ENCODE peak calls at places on chromosome 9, in ten cellular contexts. Z is uterus, C is cardiac muscle cell, A is gastrocnemius medialis, X is SK-N-SH, P is transverse colon, L is osteoblast, R is astrocyte, F is body of pancreas, M is pancreas. G is an unnamed sample. For H3K36me3, the result is how much of the 10 kb centered on the place peaks cover.

GRCh38 chr9:70488793-70489105 is 74.3 kb upstream of the KLF9 start:
- DNase-seq in R (no peak), C (no peak), P (no peak), X (no peak), L (no peak), Z (peak), A (peak), M (no peak), F (no peak), G (no peak)

GRCh38 chr9:79663878-79664277 is 92.1 kb downstream of the TLE4 start:
- DNase-seq in C (no peak), R (no peak), X (peak), F (no peak), P (no peak), A (no peak), M (no peak), Z (no peak), L (no peak), G (no peak)

GRCh38 chr9:38200431-38200830 is 131.4 kb upstream of the SHB start:
- DNase-seq in C (no peak), P (no peak), X (no peak), M (no peak), A (no peak), F (no peak), L (no peak), Z (no peak), R (no peak), G (no peak)

GRCh38 chr9:110975278-110975677 is 63.0 kb downstream of the LPAR1 start:
- DNase-seq in X (no peak), P (no peak), L (no peak), M (no peak), C (no peak), Z (no peak), F (no peak), A (no peak), R (no peak), G (no peak)

GRCh38 chr9:120109242-120109641 is 470.7 kb downstream of the CDK5RAP2 start:
- DNase-seq in Z (no peak), R (no peak), L (no peak), C (peak), F (no peak), A (no peak), M (no peak), X (peak), P (no peak), G (no peak)

GRCh38 chr9:86246752-86247161 is 12.7 kb downstream of the C9orf153 start:
- DNase-seq in C (no peak), P (no peak), X (no peak), L (no peak), F (peak), Z (peak), R (no peak), A (peak), M (no peak), G (no peak)

GRCh38 chr9:27828908-27829307 is 255.6 kb upstream of the C9orf72 start:
- DNase-seq in F (no peak), A (no peak), M (no peak), X (no peak), P (no peak), Z (no peak), R (no peak), L (no peak), C (no peak), G (no peak)

GRCh38 chr9:34559616-34560546 is 29.6 kb downstream of the CNTFR start:
- DNase-seq in Z (no peak), X (peak), A (peak), L (peak), P (peak), C (no peak), F (peak), M (no peak), R (peak), G (no peak)

GRCh38 chr9:19922476-19923118 is 133.8 kb upstream of the SLC24A2 start:
- DNase-seq in Z (peak), C (peak), L (peak), F (no peak), P (no peak), X (peak), A (no peak), M (no peak), R (peak), G (no peak)

GRCh38 chr9:134782921-134783698 is 97.5 kb upstream of the FCN2 start:
- DNase-seq in A (no peak), P (peak), C (no peak), R (no peak), L (no peak), F (no peak), X (no peak), Z (no peak), M (no peak), G (no peak)

GRCh38 chr9:85262333-85262732 is 479.4 kb downstream of the AGTPBP1 start:
- DNase-seq in F (no peak), L (no peak), M (no peak), P (no peak), C (no peak), Z (no peak), A (no peak), R (peak), X (peak), G (no peak)

GRCh38 chr9:306907-307306 is 92.2 kb downstream of the DOCK8 start:
- DNase-seq in R (no peak), Z (no peak), L (no peak), A (no peak), P (peak), C (no peak), X (no peak), F (peak), M (no peak), G (peak)

GRCh38 chr9:124502711-124503702 is 4.2 kb downstream of the NR5A1 start:
- DNase-seq in Z (no peak), F (no peak), P (no peak), C (no peak), M (no peak), R (no peak), A (no peak), L (peak), X (peak), G (no peak)

GRCh38 chr9:82474235-82474634 is 485.7 kb downstream of the SPATA31D1 start:
- DNase-seq in Z (no peak), C (no peak), L (no peak), M (no peak), R (no peak), F (no peak), A (no peak), X (no peak), P (no peak), G (no peak)

GRCh38 chr9:115765060-115765459 is 388.5 kb upstream of the PAPPA start:
- DNase-seq in L (no peak), R (no peak), M (no peak), P (no peak), Z (no peak), C (no peak), X (no peak), F (no peak), A (no peak), G (no peak)

GRCh38 chr9:13278368-13279246 is 885 bp downstream of the MPDZ start:
- DNase-seq in L (peak), F (peak), C (peak), M (peak), X (peak), R (peak), P (peak), A (peak), Z (peak), G (no peak)

GRCh38 chr9:82020341-82020740 is 31.8 kb downstream of the SPATA31D1 start:
- DNase-seq in P (no peak), R (no peak), F (no peak), C (no peak), Z (no peak), L (no peak), X (no peak), A (no peak), M (no peak), G (no peak)

GRCh38 chr9:72041775-72042194 is 18.6 kb downstream of the C9orf57 start:
- DNase-seq in X (no peak), F (peak), C (peak), L (no peak), Z (peak), M (peak), R (peak), P (no peak), A (peak), G (no peak)

GRCh38 chr9:16901589-16901988 is 31.1 kb upstream of the BNC2 start:
- DNase-seq in Z (no peak), P (no peak), X (no peak), R (peak), F (no peak), C (no peak), A (no peak), M (no peak), L (no peak), G (no peak)

GRCh38 chr9:86027767-86028166 is 71.6 kb downstream of the GOLM1 start:
- DNase-seq in L (no peak), M (no peak), R (no peak), Z (no peak), A (no peak), F (no peak), X (no peak), P (no peak), C (no peak), G (no peak)

GRCh38 chr9:113349434-113350337 is at the start of gene BSPRY:
- DNase-seq in R (no peak), L (peak), A (no peak), C (peak), M (peak), P (peak), Z (no peak), X (peak), F (peak), G (no peak)

GRCh38 chr9:37953204-37953774 is 49.4 kb upstream of the SLC25A51 start:
- DNase-seq in M (no peak), L (no peak), A (no peak), X (no peak), R (no peak), Z (no peak), C (no peak), P (no peak), F (no peak), G (no peak)

GRCh38 chr9:97237311-97237786 is 70.1 kb upstream of the CCDC180 start:
- DNase-seq in Z (no peak), M (no peak), P (no peak), X (no peak), F (no peak), L (no peak), A (no peak), R (no peak), C (no peak), G (no peak)

GRCh38 chr9:120510816-120511215 is 69.2 kb downstream of the CDK5RAP2 start:
- DNase-seq in F (no peak), Z (no peak), R (no peak), X (no peak), P (no peak), C (no peak), M (no peak), A (no peak), L (no peak), G (no peak)

GRCh38 chr9:89468271-89468960 is 29.5 kb downstream of the SEMA4D start:
- DNase-seq in X (no peak), R (no peak), M (no peak), Z (no peak), L (no peak), P (no peak), C (no peak), A (no peak), F (no peak), G (no peak)

GRCh38 chr9:113359385-113359784 is 10.0 kb downstream of the BSPRY start:
- DNase-seq in F (peak), R (no peak), M (peak), X (no peak), C (no peak), L (no peak), Z (no peak), P (no peak), A (no peak), G (no peak)

GRCh38 chr9:6877671-6878161 is 119.9 kb downstream of the KDM4C start:
- DNase-seq in L (peak), M (no peak), P (no peak), Z (no peak), C (no peak), A (no peak), F (no peak), R (peak), X (no peak), G (no peak)

GRCh38 chr9:127884427-127884911 is 7.0 kb upstream of the AK1 start:
- DNase-seq in M (peak), F (peak), R (no peak), X (peak), Z (peak), A (no peak), C (peak), P (no peak), L (peak), G (no peak)

GRCh38 chr9:16726023-16726422 is 144.4 kb downstream of the BNC2 start:
- DNase-seq in L (no peak), A (no peak), M (no peak), Z (no peak), F (no peak), R (peak), X (peak), C (no peak), P (no peak), G (no peak)

GRCh38 chr9:5688109-5688508 is 59.2 kb downstream of the RIC1 start:
- DNase-seq in C (peak), L (no peak), P (no peak), A (no peak), X (no peak), Z (no peak), M (no peak), R (peak), F (no peak), G (no peak)

GRCh38 chr9:91245432-91246313 is 116.0 kb downstream of the AUH start:
- DNase-seq in R (peak), M (no peak), X (no peak), L (no peak), Z (no peak), P (no peak), F (no peak), A (no peak), C (no peak), G (no peak)

GRCh38 chr9:29349050-29349449 is 1775.8 kb upstream of the C9orf72 start:
- DNase-seq in X (no peak), P (no peak), F (no peak), Z (no peak), A (no peak), M (no peak), R (peak), C (no peak), L (peak), G (no peak)

DNA sequence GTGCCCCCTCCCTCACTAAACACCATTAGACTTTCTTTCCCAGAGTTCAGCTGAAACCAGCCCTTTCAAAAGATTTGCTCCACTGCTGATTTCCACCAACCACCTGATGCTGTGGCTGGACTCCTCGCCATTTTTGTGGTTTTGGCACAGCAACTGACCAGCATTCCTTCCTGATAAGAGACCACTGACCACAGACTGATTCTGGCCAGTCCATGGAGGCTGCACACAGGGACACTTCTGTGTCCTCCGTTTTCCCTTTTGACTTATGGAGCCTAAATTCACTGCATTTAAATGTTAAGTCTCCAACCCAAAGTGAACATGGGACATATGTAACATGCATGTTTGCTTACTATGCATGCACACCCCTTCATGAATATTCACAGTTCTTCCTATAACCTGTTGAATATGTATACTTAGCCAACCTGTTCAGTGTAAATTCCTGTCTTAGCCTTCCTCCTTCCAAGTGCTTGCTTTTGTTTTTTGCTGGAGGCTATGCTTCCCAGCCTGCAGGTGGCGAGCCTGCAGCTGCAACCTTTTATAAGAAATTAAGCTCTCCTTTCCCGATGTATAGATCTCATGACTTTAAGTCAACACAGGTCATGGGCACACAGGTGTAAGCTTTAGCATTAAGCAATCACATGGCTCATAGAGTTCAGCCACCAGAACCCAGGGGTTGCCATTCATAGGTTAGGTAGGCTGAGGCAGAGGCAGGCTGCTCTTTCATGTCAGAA is 78.7 kb downstream of the ACTL7B start:
- DNase-seq in A (no peak), M (no peak), R (peak), X (no peak), P (no peak), Z (no peak), L (no peak), C (no peak), F (no peak), G (no peak)
- TF ChIP-seq CTCF in A (no peak), M (no peak), R (peak), X (peak), P (no peak), Z (no peak), L (peak), C (peak), F (no peak), G (no peak)

DNA sequence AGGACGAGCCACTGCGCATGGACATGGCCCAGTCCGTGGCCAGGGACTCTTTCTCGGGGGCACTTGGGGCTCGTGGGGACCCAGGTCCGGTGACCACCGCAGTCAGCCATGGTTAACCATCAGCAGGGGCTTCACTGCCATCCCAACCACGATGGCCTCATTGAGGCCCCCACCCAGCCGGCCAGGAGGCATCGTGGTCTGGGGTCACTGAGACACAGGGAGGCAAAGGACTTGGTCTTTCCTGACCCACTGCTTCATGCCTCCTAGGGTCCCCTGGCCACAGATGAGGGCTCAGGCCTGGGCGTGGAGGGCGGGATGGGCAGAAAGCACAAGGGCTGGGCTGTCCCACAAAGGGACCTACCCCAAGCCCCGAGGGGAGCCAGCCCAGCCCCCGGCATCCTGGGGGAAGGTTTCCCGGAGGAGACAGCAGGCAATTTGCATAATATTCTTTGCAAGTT is 6.6 kb downstream of the NACC2 start:
- DNase-seq in M (peak), P (no peak), F (no peak), Z (no peak), X (peak), R (no peak), L (peak), A (no peak), C (no peak), G (no peak)
- H3K4me3 ChIP-seq in M (no peak), P (no peak), F (no peak), Z (no peak), X (no peak), R (no peak), L (no peak), A (peak), C (no peak), G (no peak)

DNA sequence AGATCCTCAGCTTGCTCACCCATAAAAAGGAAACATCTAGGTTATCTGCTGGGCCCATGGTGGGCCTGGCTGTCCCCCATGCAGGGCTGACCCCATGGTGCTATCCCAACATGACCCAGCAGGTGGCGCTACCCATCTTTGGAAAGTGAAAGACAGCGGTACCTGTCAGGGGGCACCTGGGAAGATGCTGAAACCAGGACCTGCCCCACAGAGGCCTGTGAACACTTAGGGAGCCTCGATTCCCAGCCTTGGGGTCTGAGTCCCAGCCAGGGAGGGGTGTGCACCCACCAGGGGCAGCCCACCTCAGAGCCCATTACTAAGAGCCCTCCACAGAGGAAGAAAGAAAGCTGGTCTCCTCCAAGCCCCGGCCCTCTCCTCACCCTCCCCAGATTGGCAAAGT is 46.6 kb upstream of the IPPK start:
- DNase-seq in R (no peak), L (peak), A (no peak), C (peak), F (peak), M (peak), X (peak), P (peak), Z (peak), G (peak)
- H3K36me3 ChIP-seq in R (under half), L (half or more), A (under half), C (under half), F (under half), M (under half), X (half or more), P (under half), Z (under half), G (under half)

GRCh38 chr9:129221233-129221632 is 43.2 kb upstream of the IER5L start:
- DNase-seq in L (no peak), Z (no peak), C (no peak), M (no peak), P (no peak), A (no peak), X (no peak), F (no peak), R (no peak), G (peak)
- TF ChIP-seq CTCF in L (no peak), Z (no peak), C (no peak), M (no peak), P (no peak), A (no peak), X (no peak), F (no peak), R (no peak), G (no peak)

GRCh38 chr9:122372856-122373845 is 2.3 kb downstream of the PTGS1 start:
- DNase-seq in F (no peak), X (no peak), C (no peak), P (no peak), Z (no peak), A (no peak), M (no peak), L (peak), R (no peak), G (no peak)

GRCh38 chr9:122376791-122377190 is 6.0 kb downstream of the PTGS1 start:
- DNase-seq in A (no peak), X (no peak), F (no peak), R (no peak), L (peak), P (no peak), M (no peak), C (no peak), Z (no peak), G (no peak)

GRCh38 chr9:122371851-122372250 is 1.0 kb downstream of the PTGS1 start:
- DNase-seq in R (no peak), M (no peak), X (no peak), C (no peak), P (no peak), F (no peak), Z (no peak), L (no peak), A (no peak), G (no peak)

GRCh38 chr9:122377241-122378164 is 6.7 kb downstream of the PTGS1 start:
- DNase-seq in A (no peak), R (no peak), L (peak), Z (no peak), F (no peak), C (no peak), M (no peak), X (no peak), P (no peak), G (no peak)

GRCh38 chr9:122374885-122375420 is 4.1 kb downstream of the PTGS1 start:
- DNase-seq in L (peak), C (peak), Z (peak), F (peak), P (peak), M (peak), X (peak), R (peak), A (peak), G (no peak)
- H3K4me3 ChIP-seq in L (no peak), C (no peak), Z (no peak), F (no peak), P (no peak), M (no peak), X (no peak), R (no peak), A (no peak), G (no peak)

DNA sequence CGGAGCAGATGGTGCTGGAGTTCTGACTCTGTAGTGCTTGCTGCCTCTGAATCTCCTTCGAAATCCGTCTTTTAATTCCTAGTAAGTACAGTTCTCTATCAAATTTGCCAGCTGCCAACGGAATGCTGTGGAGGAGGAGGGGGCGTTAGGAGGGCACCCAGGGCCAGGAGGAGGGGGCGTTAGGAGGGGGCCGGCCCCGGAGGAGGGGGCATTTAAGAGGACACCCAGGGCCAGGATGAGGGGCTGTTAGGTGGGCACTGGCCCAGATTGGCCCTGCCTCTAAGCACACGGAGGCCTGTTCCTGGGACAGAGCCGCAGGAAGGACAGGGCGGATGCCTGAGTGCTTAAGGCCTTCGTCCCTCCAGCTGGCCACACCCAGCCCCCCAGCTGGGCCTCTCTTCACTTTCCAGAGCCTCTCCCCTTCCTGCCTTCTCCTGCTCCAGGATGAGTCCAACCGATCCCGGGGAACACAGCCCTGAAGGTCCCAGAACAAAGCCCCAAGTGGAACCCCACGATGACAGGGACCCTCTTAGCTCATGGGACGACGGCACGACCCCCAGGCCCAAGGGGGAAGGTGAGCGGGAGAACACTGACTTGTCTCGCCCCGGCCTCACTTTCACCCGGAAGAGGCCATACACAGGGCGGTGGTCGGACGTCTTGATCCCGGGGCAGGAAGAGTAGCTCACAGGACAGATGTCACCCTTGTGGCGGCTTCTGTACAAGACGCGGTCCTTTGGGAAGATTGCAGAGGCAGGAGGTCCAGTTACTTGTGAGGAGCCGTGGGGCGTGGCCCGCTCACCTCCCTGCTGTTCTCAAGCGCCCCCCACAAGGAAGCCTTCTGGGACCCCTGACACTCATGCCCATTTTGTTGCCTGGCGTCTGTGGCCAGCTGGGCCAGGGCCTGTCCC is 9.7 kb downstream of the INPP5E start:
- DNase-seq in P (no peak), L (no peak), C (no peak), X (no peak), M (no peak), A (no peak), Z (no peak), R (no peak), F (no peak), G (no peak)
- H3K36me3 ChIP-seq in P (under half), L (under half), C (under half), X (under half), M (under half), A (under half), Z (under half), R (under half), F (under half), G (under half)

G was measured in CD8-positive, alpha-beta T cell.